ENCODE peak calls at places on chromosomes 13 and 19, in four cellular contexts. R is hippocampal formation; P is stimulated activated CD4-positive, alpha-beta T cell treated with anti-CD3 and anti-CD28 coated beads, Interleukin-2, amount 100 ng/mL, for 48 hours; E is NK-92 treated with Interleukin-12 subunit alpha and Interleukin-12 subunit beta, amount 100 ng/mL, for 24 hours. O is an unnamed sample.

GRCh38 chr13:97944396-97945029 is 9.0 kb upstream of the IPO5 start:
- DNase-seq in R (no peak), P (no peak), E (no peak), O (no peak)

GRCh38 chr13:28408235-28408848 is 86.6 kb downstream of the FLT1 start:
- DNase-seq in R (no peak), P (no peak), E (no peak), O (peak; percentile 25)

GRCh38 chr13:75222031-75222430 is 259.9 kb downstream of the TBC1D4 start:
- DNase-seq in R (no peak), P (no peak), E (peak; percentile 5), O (no peak)

GRCh38 chr13:99353836-99354235 is 46.6 kb upstream of the GPR183 start:
- DNase-seq in R (no peak), P (no peak), E (no peak), O (no peak)

GRCh38 chr13:41974262-41974900 is 13.5 kb upstream of the VWA8 start:
- DNase-seq in R (no peak), P (no peak), E (no peak), O (no peak)

GRCh38 chr19:49528211-49528771 is 488 bp downstream of the RCN3 start:
- DNase-seq in R (no peak), P (no peak), E (no peak), O (no peak)

GRCh38 chr19:6210721-6211600 is 68.8 kb downstream of the MLLT1 start:
- DNase-seq in R (no peak), P (no peak), E (no peak), O (no peak)

GRCh38 chr19:44051654-44052402 is at the start of gene ZNF223:
- DNase-seq in R (peak; percentile 99), P (peak; percentile 38), E (no peak), O (peak; percentile 91)

GRCh38 chr13:110683203-110683883 is 22.6 kb downstream of the CARS2 start:
- DNase-seq in R (no peak), P (no peak), E (no peak), O (peak; percentile 10)

GRCh38 chr19:18762125-18763023 is 28.7 kb downstream of the COMP start:
- DNase-seq in R (no peak), P (no peak), E (no peak), O (peak; percentile 61)

GRCh38 chr19:48186015-48186414 is 15.5 kb downstream of the ZSWIM9 start:
- DNase-seq in R (no peak), P (no peak), E (no peak), O (no peak)

GRCh38 chr19:34838248-34838647 is 65.2 kb upstream of the ZNF599 start:
- DNase-seq in R (no peak), P (no peak), E (no peak), O (peak; percentile 44)

GRCh38 chr13:19605161-19605955 is 28.1 kb upstream of the MPHOSPH8 start:
- DNase-seq in R (no peak), P (no peak), E (no peak), O (no peak)

GRCh38 chr19:41302624-41303351 is 7.2 kb upstream of the CCDC97 start:
- DNase-seq in R (no peak), P (no peak), E (no peak), O (no peak)

GRCh38 chr19:36508325-36508724 is 19.0 kb upstream of the ZNF566 start:
- DNase-seq in R (no peak), P (no peak), E (no peak), O (no peak)

GRCh38 chr13:90154311-90154960 is 1193.1 kb upstream of the MIR17HG start:
- DNase-seq in R (no peak), P (no peak), E (no peak), O (no peak)

GRCh38 chr19:19817357-19817756 is 4.2 kb downstream of the ZNF506 start:
- DNase-seq in R (no peak), P (peak; percentile 29), E (no peak), O (no peak)

GRCh38 chr19:58034476-58034790 is 608 bp downstream of the ZSCAN1 start:
- DNase-seq in R (no peak), P (no peak), E (no peak), O (peak; percentile 44)

GRCh38 chr19:49213791-49214190 is 56.2 kb downstream of the TRPM4 start:
- DNase-seq in R (no peak), P (no peak), E (no peak), O (peak; percentile 58)

GRCh38 chr13:114124921-114125320 is 7.5 kb downstream of the RASA3 start:
- DNase-seq in R (no peak), P (peak; percentile 62), E (peak; percentile 23), O (peak; percentile 94)

GRCh38 chr19:35048911-35049411 is 7.4 kb downstream of the HPN start:
- DNase-seq in R (peak; percentile 47), P (no peak), E (no peak), O (no peak)

GRCh38 chr13:73519720-73520119 is 460.9 kb downstream of the KLF5 start:
- DNase-seq in R (no peak), P (no peak), E (no peak), O (no peak)

GRCh38 chr13:73715910-73716257 is 418.3 kb downstream of the KLF12 start:
- DNase-seq in R (no peak), P (no peak), E (no peak), O (no peak)

GRCh38 chr13:102597029-102598015 is 536 bp downstream of the TPP2 start:
- DNase-seq in R (no peak), P (peak; percentile 18), E (no peak), O (peak; percentile 45)

GRCh38 chr13:99172951-99173350 is 27.7 kb upstream of the UBAC2 start:
- DNase-seq in R (no peak), P (no peak), E (no peak), O (no peak)

GRCh38 chr19:8069116-8069973 is 16.8 kb downstream of the CCL25 start:
- DNase-seq in R (no peak), P (peak; percentile 21), E (no peak), O (peak; percentile 74)

GRCh38 chr13:29496241-29496712 is 99.2 kb downstream of the SLC7A1 start:
- DNase-seq in R (no peak), P (no peak), E (no peak), O (no peak)

GRCh38 chr19:4575267-4575793 is 15.8 kb upstream of the SEMA6B start:
- DNase-seq in R (no peak), P (no peak), E (no peak), O (peak; percentile 32)